ENCODE peak calls at places on chromosomes 1 and 21, in five cellular contexts. H is retinal pigment epithelial cell, G is T-helper 17 cell, F is cardiac fibroblast, Y is GM19239. S is an unnamed sample.

GRCh38 chr1:53968125-53968513 is 22.0 kb downstream of the LRRC42 start:
- DNase-seq in H (no peak), G (no peak), F (no peak), Y (no peak), S (no peak)

GRCh38 chr21:25350056-25350455 is 257.2 kb downstream of the MRPL39 start:
- DNase-seq in H (no peak), G (no peak), F (peak), Y (peak), S (no peak)

GRCh38 chr1:14571810-14572767 is 26.4 kb upstream of the KAZN start:
- DNase-seq in H (no peak), G (no peak), F (no peak), Y (peak), S (peak)

GRCh38 chr1:41102653-41103052 is 81.1 kb upstream of the SLFNL1 start:
- DNase-seq in H (no peak), G (no peak), F (no peak), Y (no peak), S (no peak)

GRCh38 chr1:33060579-33061083 is 20.3 kb upstream of the AZIN2 start:
- DNase-seq in H (no peak), G (no peak), F (peak), Y (no peak), S (no peak)

GRCh38 chr1:228212966-228213844 is 5.4 kb downstream of the OBSCN start:
- DNase-seq in H (peak), G (peak), F (peak), Y (peak), S (peak)

GRCh38 chr1:41362749-41363631 is 1.8 kb downstream of the FOXO6 start:
- DNase-seq in H (no peak), G (no peak), F (no peak), Y (no peak), S (peak)

GRCh38 chr1:177703888-177704446 is 265.9 kb downstream of the SEC16B start:
- DNase-seq in H (no peak), G (no peak), F (no peak), Y (no peak), S (no peak)

GRCh38 chr1:234230414-234230862 is 142.8 kb upstream of the COA6 start:
- DNase-seq in H (no peak), G (no peak), F (no peak), Y (peak), S (no peak)

GRCh38 chr1:226064168-226064815 is 1.8 kb downstream of the H3-3A start:
- DNase-seq in H (no peak), G (no peak), F (peak), Y (no peak), S (no peak)